ENCODE peak calls at places on chromosomes 4 and X, in seven cellular contexts. One of them, this sample, is unnamed.

GRCh38 chr4:126106658-126107057 is 791.9 kb downstream of the FAT4 start:
- DNase-seq in iris pigment epithelial cell: peak
- DNase-seq in HS-5: no peak
- DNase-seq in Karpas-422: no peak
- DNase-seq in foreskin fibroblast: no peak
- DNase-seq in NCI-H187: no peak
- DNase-seq in lower leg skin: no peak
- DNase-seq in this sample: no peak

GRCh38 chrX:71301195-71301924 is at the start of gene ITGB1BP2:
- DNase-seq in lower leg skin: no peak
- DNase-seq in HS-5: no peak
- DNase-seq in foreskin fibroblast: peak
- DNase-seq in Karpas-422: no peak
- DNase-seq in iris pigment epithelial cell: peak
- DNase-seq in NCI-H187: no peak
- DNase-seq in this sample: no peak

GRCh38 chr4:8613421-8614364 is 21.1 kb downstream of the CPZ start:
- DNase-seq in iris pigment epithelial cell: no peak
- DNase-seq in lower leg skin: no peak
- DNase-seq in foreskin fibroblast: no peak
- DNase-seq in Karpas-422: no peak
- DNase-seq in HS-5: no peak
- DNase-seq in NCI-H187: no peak
- DNase-seq in this sample: no peak

GRCh38 chr4:181952478-181952877 is 290.7 kb upstream of the TENM3 start:
- DNase-seq in HS-5: peak
- DNase-seq in iris pigment epithelial cell: peak
- DNase-seq in Karpas-422: no peak
- DNase-seq in NCI-H187: no peak
- DNase-seq in lower leg skin: no peak
- DNase-seq in foreskin fibroblast: peak
- DNase-seq in this sample: no peak

GRCh38 chrX:109629310-109629709 is 4.3 kb upstream of the KCNE5 start:
- DNase-seq in iris pigment epithelial cell: no peak
- DNase-seq in HS-5: no peak
- DNase-seq in foreskin fibroblast: peak
- DNase-seq in NCI-H187: no peak
- DNase-seq in lower leg skin: no peak
- DNase-seq in Karpas-422: no peak
- DNase-seq in this sample: no peak

GRCh38 chr4:5941601-5942000 is 48.7 kb upstream of the CRMP1 start:
- DNase-seq in HS-5: no peak
- DNase-seq in iris pigment epithelial cell: no peak
- DNase-seq in lower leg skin: no peak
- DNase-seq in NCI-H187: no peak
- DNase-seq in Karpas-422: no peak
- DNase-seq in foreskin fibroblast: no peak
- DNase-seq in this sample: no peak

GRCh38 chrX:31114858-31115257 is 43.0 kb upstream of the FTHL17 start:
- DNase-seq in lower leg skin: no peak
- DNase-seq in NCI-H187: no peak
- DNase-seq in HS-5: no peak
- DNase-seq in iris pigment epithelial cell: no peak
- DNase-seq in foreskin fibroblast: no peak
- DNase-seq in Karpas-422: no peak
- DNase-seq in this sample: no peak

GRCh38 chr4:68831642-68832041 is 15.8 kb downstream of the UGT2B10 start:
- DNase-seq in lower leg skin: no peak
- DNase-seq in foreskin fibroblast: no peak
- DNase-seq in HS-5: no peak
- DNase-seq in iris pigment epithelial cell: no peak
- DNase-seq in Karpas-422: no peak
- DNase-seq in NCI-H187: no peak
- DNase-seq in this sample: no peak

GRCh38 chr4:128302775-128303174 is 15.2 kb upstream of the PGRMC2 start:
- DNase-seq in HS-5: no peak
- DNase-seq in foreskin fibroblast: no peak
- DNase-seq in NCI-H187: no peak
- DNase-seq in iris pigment epithelial cell: peak
- DNase-seq in Karpas-422: peak
- DNase-seq in lower leg skin: no peak
- DNase-seq in this sample: no peak

GRCh38 chr4:15756361-15756861 is 21.7 kb upstream of the CD38 start:
- DNase-seq in iris pigment epithelial cell: peak
- DNase-seq in foreskin fibroblast: no peak
- DNase-seq in HS-5: peak
- DNase-seq in Karpas-422: peak
- DNase-seq in lower leg skin: no peak
- DNase-seq in NCI-H187: no peak
- DNase-seq in this sample: peak

GRCh38 chr4:1901127-1901526 is 29.9 kb downstream of the NSD2 start:
- DNase-seq in iris pigment epithelial cell: no peak
- DNase-seq in lower leg skin: no peak
- DNase-seq in foreskin fibroblast: no peak
- DNase-seq in HS-5: no peak
- DNase-seq in NCI-H187: no peak
- DNase-seq in Karpas-422: no peak
- DNase-seq in this sample: no peak

GRCh38 chr4:118749347-118749988 is 64.3 kb downstream of the METTL14 start:
- DNase-seq in HS-5: no peak
- DNase-seq in lower leg skin: no peak
- DNase-seq in NCI-H187: no peak
- DNase-seq in foreskin fibroblast: no peak
- DNase-seq in iris pigment epithelial cell: no peak
- DNase-seq in Karpas-422: no peak
- DNase-seq in this sample: no peak

GRCh38 chrX:21487832-21488231 is 113.6 kb downstream of the CNKSR2 start:
- DNase-seq in NCI-H187: peak
- DNase-seq in iris pigment epithelial cell: peak
- DNase-seq in foreskin fibroblast: no peak
- DNase-seq in Karpas-422: no peak
- DNase-seq in HS-5: no peak
- DNase-seq in lower leg skin: no peak
- DNase-seq in this sample: no peak

GRCh38 chr4:173794662-173795061 is 264.6 kb upstream of the HAND2 start:
- DNase-seq in lower leg skin: no peak
- DNase-seq in Karpas-422: no peak
- DNase-seq in HS-5: no peak
- DNase-seq in foreskin fibroblast: no peak
- DNase-seq in NCI-H187: no peak
- DNase-seq in iris pigment epithelial cell: peak
- DNase-seq in this sample: no peak

GRCh38 chr4:15004701-15005301 is 2.5 kb downstream of the CPEB2 start:
- DNase-seq in HS-5: no peak
- DNase-seq in NCI-H187: peak
- DNase-seq in iris pigment epithelial cell: peak
- DNase-seq in lower leg skin: peak
- DNase-seq in foreskin fibroblast: peak
- DNase-seq in Karpas-422: peak
- DNase-seq in this sample: no peak

GRCh38 chrX:150205011-150205410 is 158.1 kb upstream of the MAMLD1 start:
- DNase-seq in HS-5: no peak
- DNase-seq in foreskin fibroblast: no peak
- DNase-seq in lower leg skin: peak
- DNase-seq in Karpas-422: no peak
- DNase-seq in iris pigment epithelial cell: peak
- DNase-seq in NCI-H187: no peak
- DNase-seq in this sample: no peak

GRCh38 chr4:53592128-53592527 is 842 bp upstream of the LNX1 start:
- DNase-seq in foreskin fibroblast: no peak
- DNase-seq in iris pigment epithelial cell: no peak
- DNase-seq in lower leg skin: no peak
- DNase-seq in Karpas-422: no peak
- DNase-seq in HS-5: no peak
- DNase-seq in NCI-H187: no peak
- DNase-seq in this sample: no peak

GRCh38 chrX:102155806-102156179 is at the start of gene BEX5:
- DNase-seq in NCI-H187: peak
- DNase-seq in lower leg skin: peak
- DNase-seq in HS-5: no peak
- DNase-seq in foreskin fibroblast: no peak
- DNase-seq in Karpas-422: peak
- DNase-seq in iris pigment epithelial cell: no peak
- DNase-seq in this sample: no peak

GRCh38 chr4:147854154-147854553 is 122.3 kb downstream of the ARHGAP10 start:
- DNase-seq in foreskin fibroblast: no peak
- DNase-seq in iris pigment epithelial cell: no peak
- DNase-seq in lower leg skin: no peak
- DNase-seq in Karpas-422: no peak
- DNase-seq in HS-5: no peak
- DNase-seq in NCI-H187: no peak
- DNase-seq in this sample: no peak

GRCh38 chrX:2351999-2352995 is 148.5 kb downstream of the DHRSX start:
- DNase-seq in NCI-H187: no peak
- DNase-seq in lower leg skin: no peak
- DNase-seq in iris pigment epithelial cell: peak
- DNase-seq in HS-5: peak
- DNase-seq in foreskin fibroblast: peak
- DNase-seq in Karpas-422: no peak
- DNase-seq in this sample: no peak

GRCh38 chrX:134685662-134686061 is 27.4 kb upstream of the PLAC1 start:
- DNase-seq in iris pigment epithelial cell: peak
- DNase-seq in Karpas-422: no peak
- DNase-seq in lower leg skin: no peak
- DNase-seq in NCI-H187: no peak
- DNase-seq in HS-5: no peak
- DNase-seq in foreskin fibroblast: peak
- DNase-seq in this sample: no peak

GRCh38 chr4:16721618-16722291 is 176.7 kb downstream of the LDB2 start:
- DNase-seq in HS-5: peak
- DNase-seq in lower leg skin: no peak
- DNase-seq in Karpas-422: no peak
- DNase-seq in iris pigment epithelial cell: peak
- DNase-seq in NCI-H187: no peak
- DNase-seq in foreskin fibroblast: peak
- DNase-seq in this sample: no peak

GRCh38 chr4:26490980-26491284 is 648 bp upstream of the CCKAR start:
- DNase-seq in NCI-H187: no peak
- DNase-seq in Karpas-422: no peak
- DNase-seq in HS-5: no peak
- DNase-seq in iris pigment epithelial cell: no peak
- DNase-seq in lower leg skin: no peak
- DNase-seq in foreskin fibroblast: no peak
- DNase-seq in this sample: no peak

GRCh38 chr4:123419885-123420743 is 23.5 kb downstream of the SPRY1 start:
- DNase-seq in Karpas-422: no peak
- DNase-seq in iris pigment epithelial cell: no peak
- DNase-seq in HS-5: no peak
- DNase-seq in lower leg skin: no peak
- DNase-seq in NCI-H187: no peak
- DNase-seq in foreskin fibroblast: no peak
- DNase-seq in this sample: no peak

GRCh38 chr4:33625762-33626161 is 2618.6 kb downstream of the ARAP2 start:
- DNase-seq in HS-5: no peak
- DNase-seq in lower leg skin: no peak
- DNase-seq in NCI-H187: no peak
- DNase-seq in Karpas-422: no peak
- DNase-seq in foreskin fibroblast: no peak
- DNase-seq in iris pigment epithelial cell: no peak
- DNase-seq in this sample: no peak

GRCh38 chr4:5045099-5045498 is 6.2 kb upstream of the STK32B start:
- DNase-seq in Karpas-422: no peak
- DNase-seq in foreskin fibroblast: no peak
- DNase-seq in NCI-H187: no peak
- DNase-seq in lower leg skin: peak
- DNase-seq in iris pigment epithelial cell: peak
- DNase-seq in HS-5: no peak
- DNase-seq in this sample: no peak

GRCh38 chr4:80058740-80059139 is 14.3 kb downstream of the ANTXR2 start:
- DNase-seq in Karpas-422: peak
- DNase-seq in NCI-H187: no peak
- DNase-seq in foreskin fibroblast: no peak
- DNase-seq in lower leg skin: no peak
- DNase-seq in HS-5: no peak
- DNase-seq in iris pigment epithelial cell: no peak
- DNase-seq in this sample: peak

GRCh38 chr4:8039290-8039689 is 99.6 kb upstream of the AFAP1 start:
- DNase-seq in lower leg skin: no peak
- DNase-seq in Karpas-422: no peak
- DNase-seq in HS-5: no peak
- DNase-seq in iris pigment epithelial cell: no peak
- DNase-seq in foreskin fibroblast: no peak
- DNase-seq in NCI-H187: peak
- DNase-seq in this sample: no peak

GRCh38 chr4:54063224-54063623 is 1.2 kb downstream of the CHIC2 start:
- DNase-seq in iris pigment epithelial cell: peak
- DNase-seq in Karpas-422: peak
- DNase-seq in NCI-H187: no peak
- DNase-seq in lower leg skin: no peak
- DNase-seq in foreskin fibroblast: peak
- DNase-seq in HS-5: no peak
- DNase-seq in this sample: no peak

GRCh38 chr4:80213117-80213815 is 16.0 kb downstream of the PRDM8 start:
- DNase-seq in lower leg skin: no peak
- DNase-seq in Karpas-422: no peak
- DNase-seq in iris pigment epithelial cell: peak
- DNase-seq in foreskin fibroblast: peak
- DNase-seq in NCI-H187: no peak
- DNase-seq in HS-5: no peak
- DNase-seq in this sample: no peak

GRCh38 chrX:133859336-133859735 is 126.1 kb downstream of the GPC3 start:
- DNase-seq in iris pigment epithelial cell: no peak
- DNase-seq in HS-5: no peak
- DNase-seq in NCI-H187: peak
- DNase-seq in Karpas-422: no peak
- DNase-seq in lower leg skin: no peak
- DNase-seq in foreskin fibroblast: no peak
- DNase-seq in this sample: no peak

GRCh38 chrX:53356186-53356585 is 66.3 kb downstream of the SMC1A start:
- DNase-seq in lower leg skin: no peak
- DNase-seq in iris pigment epithelial cell: peak
- DNase-seq in foreskin fibroblast: no peak
- DNase-seq in NCI-H187: no peak
- DNase-seq in Karpas-422: peak
- DNase-seq in HS-5: no peak
- DNase-seq in this sample: no peak

GRCh38 chrX:68826113-68826980 is 2.5 kb upstream of the EFNB1 start:
- DNase-seq in HS-5: no peak
- DNase-seq in NCI-H187: no peak
- DNase-seq in foreskin fibroblast: no peak
- DNase-seq in iris pigment epithelial cell: no peak
- DNase-seq in Karpas-422: no peak
- DNase-seq in lower leg skin: no peak
- DNase-seq in this sample: no peak

GRCh38 chrX:56216332-56216731 is 15.8 kb upstream of the KLF8 start:
- DNase-seq in HS-5: no peak
- DNase-seq in Karpas-422: no peak
- DNase-seq in iris pigment epithelial cell: no peak
- DNase-seq in NCI-H187: no peak
- DNase-seq in foreskin fibroblast: no peak
- DNase-seq in lower leg skin: no peak
- DNase-seq in this sample: no peak

GRCh38 chr4:38661371-38661770 is 2.6 kb upstream of the KLF3 start:
- DNase-seq in HS-5: no peak
- DNase-seq in foreskin fibroblast: no peak
- DNase-seq in iris pigment epithelial cell: no peak
- DNase-seq in NCI-H187: no peak
- DNase-seq in lower leg skin: no peak
- DNase-seq in Karpas-422: no peak
- DNase-seq in this sample: no peak

GRCh38 chrX:49978191-49978590 is 55.8 kb downstream of the CLCN5 start:
- DNase-seq in HS-5: no peak
- DNase-seq in Karpas-422: no peak
- DNase-seq in lower leg skin: no peak
- DNase-seq in foreskin fibroblast: no peak
- DNase-seq in iris pigment epithelial cell: no peak
- DNase-seq in NCI-H187: no peak
- DNase-seq in this sample: no peak

GRCh38 chr4:41369680-41370079 is 113.0 kb downstream of the UCHL1 start:
- DNase-seq in Karpas-422: no peak
- DNase-seq in NCI-H187: no peak
- DNase-seq in lower leg skin: no peak
- DNase-seq in iris pigment epithelial cell: peak
- DNase-seq in foreskin fibroblast: no peak
- DNase-seq in HS-5: no peak
- DNase-seq in this sample: no peak

GRCh38 chrX:110286126-110286525 is 31.8 kb downstream of the AMMECR1 start:
- DNase-seq in HS-5: peak
- DNase-seq in foreskin fibroblast: peak
- DNase-seq in iris pigment epithelial cell: peak
- DNase-seq in lower leg skin: peak
- DNase-seq in Karpas-422: no peak
- DNase-seq in NCI-H187: no peak
- DNase-seq in this sample: no peak